ENCODE peak calls at places on chromosomes 6 and 20, in eight cellular contexts. C is stomach, T is H1, R is HL-60, Z is K562, E is GM12892, O is upper lobe of left lung, I is transverse colon. H is an unnamed sample.

GRCh38 chr6:108767418-108768175 is 80.6 kb upstream of the ARMC2 start:
- DNase-seq in C (no peak), T (no peak), R (no peak), Z (no peak), E (no peak), O (no peak), I (peak), H (no peak)

GRCh38 chr20:25282034-25282781 is 34.3 kb downstream of the PYGB start:
- DNase-seq in C (peak), T (peak), R (no peak), Z (no peak), E (no peak), O (peak), I (no peak), H (no peak)

GRCh38 chr6:146289816-146290588 is 253.6 kb upstream of the RAB32 start:
- DNase-seq in C (no peak), T (no peak), R (peak), Z (no peak), E (no peak), O (no peak), I (no peak), H (no peak)

GRCh38 chr20:36544134-36545018 is 3.1 kb downstream of the MYL9 start:
- DNase-seq in C (no peak), T (no peak), R (no peak), Z (no peak), E (no peak), O (no peak), I (no peak), H (no peak)

GRCh38 chr6:146875927-146876270 is 277.1 kb downstream of the ADGB start:
- DNase-seq in C (no peak), T (no peak), R (no peak), Z (no peak), E (no peak), O (no peak), I (no peak), H (no peak)

GRCh38 chr20:19799325-19799724 is 41.3 kb downstream of the RIN2 start:
- DNase-seq in C (no peak), T (no peak), R (no peak), Z (no peak), E (no peak), O (no peak), I (no peak), H (no peak)

GRCh38 chr6:17930321-17930993 is 57.0 kb downstream of the KIF13A start:
- DNase-seq in C (no peak), T (no peak), R (no peak), Z (peak), E (no peak), O (no peak), I (no peak), H (no peak)

GRCh38 chr6:106363401-106364138 is 3.1 kb downstream of the CRYBG1 start:
- DNase-seq in C (no peak), T (no peak), R (no peak), Z (no peak), E (no peak), O (no peak), I (no peak), H (no peak)

GRCh38 chr6:29764422-29765196 is 41.4 kb downstream of the HLA-F start:
- DNase-seq in C (no peak), T (no peak), R (no peak), Z (no peak), E (no peak), O (no peak), I (no peak), H (no peak)

GRCh38 chr20:25444556-25444955 is 37.1 kb downstream of the GINS1 start:
- DNase-seq in C (no peak), T (no peak), R (no peak), Z (no peak), E (no peak), O (no peak), I (no peak), H (no peak)

GRCh38 chr20:57315964-57316480 is 13.6 kb upstream of the SPO11 start:
- DNase-seq in C (no peak), T (no peak), R (no peak), Z (no peak), E (no peak), O (peak), I (no peak), H (no peak)

GRCh38 chr20:50416269-50416863 is 93.8 kb upstream of the PTPN1 start:
- DNase-seq in C (no peak), T (no peak), R (no peak), Z (no peak), E (no peak), O (no peak), I (no peak), H (no peak)

GRCh38 chr20:22579711-22580697 is 4.4 kb downstream of the FOXA2 start:
- DNase-seq in C (peak), T (peak), R (no peak), Z (no peak), E (no peak), O (no peak), I (no peak), H (no peak)
- TF ChIP-seq POLR2AphosphoS5 in C (no peak), T (no peak), R (no peak), Z (no peak), E (no peak), O (no peak), I (no peak), H (no peak)

DNA sequence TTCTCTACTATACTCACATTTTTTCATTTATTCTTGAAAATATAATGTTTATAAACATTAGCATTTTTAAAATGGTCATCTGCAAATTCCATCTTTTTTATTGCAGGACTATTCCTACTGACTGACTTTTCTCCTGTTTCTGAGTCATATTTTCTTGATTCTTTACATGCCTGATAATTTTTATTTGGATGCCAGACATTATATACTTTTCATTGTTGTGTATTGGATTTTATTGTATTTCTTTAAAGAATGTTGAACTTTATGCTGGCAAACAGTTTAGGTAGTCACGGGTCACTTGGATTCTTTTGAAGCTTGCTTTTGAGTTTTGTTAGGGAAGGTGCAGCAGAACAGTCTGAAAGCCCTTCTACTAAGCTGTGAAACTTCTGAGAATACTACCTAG is 403.2 kb downstream of the ARHGAP18 start:
- DNase-seq in C (no peak), T (no peak), R (no peak), Z (no peak), E (no peak), O (no peak), I (no peak), H (no peak)
- TF ChIP-seq POLR2AphosphoS5 in C (no peak), T (no peak), R (no peak), Z (no peak), E (no peak), O (no peak), I (no peak), H (no peak)

DNA sequence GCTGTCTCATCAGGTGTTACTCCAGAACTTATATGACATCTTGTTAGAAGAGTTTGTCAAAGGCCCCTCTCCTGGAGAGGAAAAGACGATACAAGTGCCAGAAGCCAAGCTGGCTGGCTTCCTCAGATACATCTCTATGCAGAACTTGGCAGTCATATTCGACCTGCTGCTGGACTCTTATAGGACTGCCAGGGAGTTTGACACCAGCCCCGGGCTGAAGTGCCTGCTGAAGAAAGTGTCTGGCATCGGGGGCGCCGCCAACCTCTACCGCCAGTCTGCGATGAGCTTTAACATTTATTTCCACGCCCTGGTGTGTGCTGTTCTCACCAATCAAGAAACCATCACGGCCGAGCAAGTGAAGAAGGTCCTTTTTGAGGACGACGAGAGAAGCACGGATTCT is 43.7 kb upstream of the SMIM28 start:
- DNase-seq in C (no peak), T (no peak), R (no peak), Z (no peak), E (no peak), O (no peak), I (no peak), H (no peak)
- TF ChIP-seq POLR2AphosphoS5 in C (no peak), T (no peak), R (no peak), Z (no peak), E (no peak), O (no peak), I (no peak), H (no peak)

GRCh38 chr20:38165089-38165965 is at the start of gene TGM2:
- DNase-seq in C (peak), T (peak), R (peak), Z (peak), E (peak), O (peak), I (peak), H (no peak)
- TF ChIP-seq POLR2AphosphoS5 in C (peak), T (no peak), R (no peak), Z (no peak), E (no peak), O (peak), I (no peak), H (no peak)

GRCh38 chr20:11705512-11705911 is 212.2 kb upstream of the BTBD3 start:
- DNase-seq in C (no peak), T (no peak), R (no peak), Z (no peak), E (no peak), O (no peak), I (no peak), H (no peak)

GRCh38 chr20:11697646-11698045 is 220.0 kb upstream of the BTBD3 start:
- DNase-seq in C (no peak), T (no peak), R (no peak), Z (no peak), E (no peak), O (no peak), I (no peak), H (no peak)

GRCh38 chr20:11698124-11698523 is 219.6 kb upstream of the BTBD3 start:
- DNase-seq in C (no peak), T (no peak), R (no peak), Z (no peak), E (no peak), O (no peak), I (no peak), H (no peak)

GRCh38 chr20:11703119-11703518 is 214.6 kb upstream of the BTBD3 start:
- DNase-seq in C (no peak), T (no peak), R (no peak), Z (no peak), E (no peak), O (no peak), I (no peak), H (no peak)
- TF ChIP-seq POLR2AphosphoS5 in C (no peak), T (no peak), R (no peak), Z (no peak), E (no peak), O (no peak), I (no peak), H (no peak)

DNA sequence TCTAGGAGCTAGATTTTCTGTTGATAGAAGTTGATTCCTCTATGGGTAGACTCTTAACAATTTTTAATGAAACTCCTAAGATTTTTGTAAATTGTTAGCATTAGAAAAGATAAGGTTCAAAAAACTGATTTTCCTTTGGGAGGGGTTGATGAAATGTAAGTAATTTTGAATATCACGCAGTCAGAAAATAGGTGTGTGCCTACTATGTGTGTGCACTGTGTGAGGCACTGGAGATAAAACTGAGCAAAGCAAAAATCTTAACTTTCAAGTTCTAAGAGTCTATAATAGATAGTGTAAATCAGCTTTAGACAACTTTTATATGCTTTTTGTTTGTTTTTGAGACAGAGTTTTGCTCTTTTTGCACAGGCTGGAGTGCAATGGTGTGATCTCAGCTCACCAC is 53.3 kb downstream of the FAM217A start:
- DNase-seq in C (no peak), T (no peak), R (no peak), Z (no peak), E (no peak), O (no peak), I (no peak), H (no peak)
- TF ChIP-seq POLR2AphosphoS5 in C (no peak), T (no peak), R (no peak), Z (no peak), E (no peak), O (no peak), I (no peak), H (no peak)

H was measured in SK-N-MC.